ENCODE peak calls at places on chromosomes 7 and 10, in seven cellular contexts. C is astrocyte, S is Peyer's patch, Y is non-pigmented ciliary epithelial cell, L is KBM-7, T is iPS-NIHi11, W is Caco-2. F is an unnamed sample.

GRCh38 chr7:102295346-102296178 is 8.9 kb downstream of the SH2B2 start:
- DNase-seq in C (no peak), S (no peak), Y (no peak), L (no peak), T (no peak), W (no peak), F (no peak)

GRCh38 chr7:74173074-74173473 is 1.1 kb upstream of the EIF4H start:
- DNase-seq in C (no peak), S (no peak), Y (no peak), L (peak), T (no peak), W (peak), F (peak)

GRCh38 chr10:31866118-31866670 is 62.4 kb downstream of the ARHGAP12 start:
- DNase-seq in C (no peak), S (no peak), Y (no peak), L (no peak), T (no peak), W (no peak), F (no peak)

GRCh38 chr7:30430300-30430699 is 48.3 kb downstream of the NOD1 start:
- DNase-seq in C (no peak), S (peak), Y (no peak), L (peak), T (no peak), W (no peak), F (peak)

GRCh38 chr7:132709971-132710567 is 133.8 kb upstream of the PLXNA4 start:
- DNase-seq in C (peak), S (peak), Y (peak), L (peak), T (no peak), W (peak), F (no peak)

GRCh38 chr10:121608669-121609190 is 10.5 kb upstream of the FGFR2 start:
- DNase-seq in C (no peak), S (peak), Y (no peak), L (peak), T (peak), W (peak), F (peak)

GRCh38 chr7:17384400-17384799 is 85.9 kb downstream of the AHR start:
- DNase-seq in C (no peak), S (no peak), Y (no peak), L (no peak), T (no peak), W (no peak), F (no peak)

GRCh38 chr10:63346015-63346441 is 119.7 kb downstream of the JMJD1C start:
- DNase-seq in C (peak), S (no peak), Y (no peak), L (no peak), T (no peak), W (no peak), F (no peak)

GRCh38 chr7:1454471-1455065 is 4.7 kb downstream of the MICALL2 start:
- DNase-seq in C (no peak), S (no peak), Y (no peak), L (no peak), T (no peak), W (no peak), F (peak)

GRCh38 chr7:98086231-98086855 is 20.3 kb upstream of the LMTK2 start:
- DNase-seq in C (no peak), S (peak), Y (no peak), L (no peak), T (no peak), W (no peak), F (peak)

GRCh38 chr10:97058521-97058920 is 127.2 kb downstream of the SLIT1 start:
- DNase-seq in C (no peak), S (no peak), Y (no peak), L (no peak), T (no peak), W (no peak), F (no peak)

GRCh38 chr10:77801474-77802238 is 124.9 kb downstream of the DLG5 start:
- DNase-seq in C (peak), S (no peak), Y (no peak), L (no peak), T (no peak), W (no peak), F (no peak)

GRCh38 chr7:111678281-111678680 is 116.0 kb upstream of the IMMP2L start:
- DNase-seq in C (peak), S (no peak), Y (no peak), L (no peak), T (no peak), W (no peak), F (no peak)

GRCh38 chr10:116160271-116160670 is 112.7 kb downstream of the GFRA1 start:
- DNase-seq in C (no peak), S (no peak), Y (no peak), L (no peak), T (no peak), W (no peak), F (no peak)

GRCh38 chr7:38411404-38411803 is 138.0 kb upstream of the TARP start:
- DNase-seq in C (no peak), S (no peak), Y (no peak), L (peak), T (peak), W (peak), F (no peak)

GRCh38 chr7:74476546-74477095 is 22.9 kb downstream of the GTF2IRD1 start:
- DNase-seq in C (no peak), S (peak), Y (no peak), L (no peak), T (no peak), W (no peak), F (no peak)

GRCh38 chr7:52270301-52270700 is 765.1 kb upstream of the POM121L12 start:
- DNase-seq in C (no peak), S (no peak), Y (no peak), L (no peak), T (no peak), W (no peak), F (no peak)

GRCh38 chr7:157875230-157876179 is 538.7 kb downstream of the DNAJB6 start:
- DNase-seq in C (no peak), S (no peak), Y (no peak), L (peak), T (no peak), W (no peak), F (no peak)

GRCh38 chr10:114482480-114482879 is 78.2 kb upstream of the AFAP1L2 start:
- DNase-seq in C (no peak), S (no peak), Y (no peak), L (no peak), T (no peak), W (no peak), F (no peak)

GRCh38 chr7:46934198-46934825 is 647.6 kb downstream of the TNS3 start:
- DNase-seq in C (peak), S (no peak), Y (peak), L (no peak), T (no peak), W (no peak), F (no peak)

GRCh38 chr7:130960208-130960988 is 226.4 kb upstream of the KLF14 start:
- DNase-seq in C (peak), S (no peak), Y (peak), L (peak), T (no peak), W (peak), F (no peak)

GRCh38 chr7:30074422-30075030 is 46.3 kb downstream of the PLEKHA8 start:
- DNase-seq in C (peak), S (no peak), Y (peak), L (peak), T (peak), W (peak), F (no peak)

GRCh38 chr7:45180084-45180986 is 22.7 kb downstream of the RAMP3 start:
- DNase-seq in C (no peak), S (peak), Y (no peak), L (no peak), T (no peak), W (no peak), F (peak)

GRCh38 chr7:32479574-32480200 is 10.5 kb downstream of the LSM5 start:
- DNase-seq in C (no peak), S (no peak), Y (no peak), L (peak), T (peak), W (peak), F (no peak)

GRCh38 chr7:39493929-39494328 is 72.3 kb upstream of the YAE1 start:
- DNase-seq in C (no peak), S (no peak), Y (no peak), L (no peak), T (no peak), W (no peak), F (no peak)

GRCh38 chr10:129784286-129784685 is 179.8 kb downstream of the EBF3 start:
- DNase-seq in C (no peak), S (no peak), Y (no peak), L (no peak), T (no peak), W (no peak), F (no peak)

F was measured in left lobe of liver.